ENCODE peak calls at places on chromosomes 2 and 18, in ten cellular contexts. One of them, this sample, is unnamed.
A peak's percentile ranks its signal among the peaks of the same experiment; 100 is the strongest.

GRCh38 chr2:27353762-27354596 is 2.6 kb downstream of the GTF3C2 start:
- DNase-seq in A172: no peak
- DNase-seq in Kasumi-1: no peak
- DNase-seq in A549: no peak
- DNase-seq in HEK293T: no peak
- DNase-seq in skeletal muscle cell: peak; percentile 7
- DNase-seq in mesenchymal stem cell: peak; percentile 77
- DNase-seq in cardiac muscle cell: peak; percentile 32
- DNase-seq in hypothalamus: no peak
- DNase-seq in memory B cell: no peak
- DNase-seq in this sample: peak; percentile 37

GRCh38 chr18:13516855-13517254 is 209.5 kb downstream of the FAM210A start:
- DNase-seq in A549: no peak
- DNase-seq in memory B cell: no peak
- DNase-seq in cardiac muscle cell: no peak
- DNase-seq in HEK293T: no peak
- DNase-seq in Kasumi-1: no peak
- DNase-seq in skeletal muscle cell: no peak
- DNase-seq in hypothalamus: no peak
- DNase-seq in A172: no peak
- DNase-seq in mesenchymal stem cell: no peak
- DNase-seq in this sample: no peak

GRCh38 chr2:238285653-238286082 is 2.7 kb downstream of the PER2 start:
- DNase-seq in mesenchymal stem cell: peak; percentile 99
- DNase-seq in memory B cell: no peak
- DNase-seq in Kasumi-1: no peak
- DNase-seq in HEK293T: peak; percentile 27
- DNase-seq in cardiac muscle cell: peak; percentile 95
- DNase-seq in A172: no peak
- DNase-seq in hypothalamus: peak; percentile 56
- DNase-seq in A549: peak; percentile 96
- DNase-seq in skeletal muscle cell: peak; percentile 81
- DNase-seq in this sample: peak; percentile 97

GRCh38 chr2:221245045-221245444 is 327.1 kb downstream of the EPHA4 start:
- DNase-seq in A172: no peak
- DNase-seq in mesenchymal stem cell: no peak
- DNase-seq in A549: no peak
- DNase-seq in skeletal muscle cell: no peak
- DNase-seq in hypothalamus: no peak
- DNase-seq in cardiac muscle cell: no peak
- DNase-seq in memory B cell: no peak
- DNase-seq in Kasumi-1: no peak
- DNase-seq in HEK293T: no peak
- DNase-seq in this sample: no peak

GRCh38 chr2:126793885-126794613 is 104.6 kb upstream of the TEX51 start:
- DNase-seq in memory B cell: no peak
- DNase-seq in HEK293T: no peak
- DNase-seq in A172: no peak
- DNase-seq in hypothalamus: no peak
- DNase-seq in Kasumi-1: no peak
- DNase-seq in mesenchymal stem cell: no peak
- DNase-seq in A549: no peak
- DNase-seq in skeletal muscle cell: no peak
- DNase-seq in cardiac muscle cell: no peak
- DNase-seq in this sample: no peak

GRCh38 chr2:202717598-202718310 is 83.0 kb downstream of the FAM117B start:
- DNase-seq in A172: no peak
- DNase-seq in hypothalamus: no peak
- DNase-seq in skeletal muscle cell: no peak
- DNase-seq in Kasumi-1: no peak
- DNase-seq in memory B cell: no peak
- DNase-seq in A549: no peak
- DNase-seq in HEK293T: no peak
- DNase-seq in cardiac muscle cell: no peak
- DNase-seq in mesenchymal stem cell: no peak
- DNase-seq in this sample: no peak

GRCh38 chr2:178152033-178152432 is 39.8 kb downstream of the RBM45 start:
- DNase-seq in A172: no peak
- DNase-seq in A549: peak; percentile 9
- DNase-seq in hypothalamus: no peak
- DNase-seq in HEK293T: no peak
- DNase-seq in mesenchymal stem cell: peak; percentile 89
- DNase-seq in skeletal muscle cell: no peak
- DNase-seq in Kasumi-1: no peak
- DNase-seq in memory B cell: no peak
- DNase-seq in cardiac muscle cell: peak; percentile 15
- DNase-seq in this sample: no peak

GRCh38 chr18:79915161-79916127 is 36.0 kb downstream of the SLC66A2 start:
- DNase-seq in A172: no peak
- DNase-seq in memory B cell: no peak
- DNase-seq in cardiac muscle cell: no peak
- DNase-seq in skeletal muscle cell: no peak
- DNase-seq in mesenchymal stem cell: no peak
- DNase-seq in Kasumi-1: no peak
- DNase-seq in hypothalamus: no peak
- DNase-seq in A549: no peak
- DNase-seq in HEK293T: no peak
- DNase-seq in this sample: no peak

GRCh38 chr2:227615181-227615580 is 541 bp upstream of the SCYGR3 start:
- DNase-seq in cardiac muscle cell: no peak
- DNase-seq in A549: no peak
- DNase-seq in memory B cell: no peak
- DNase-seq in Kasumi-1: no peak
- DNase-seq in skeletal muscle cell: no peak
- DNase-seq in HEK293T: no peak
- DNase-seq in A172: no peak
- DNase-seq in hypothalamus: no peak
- DNase-seq in mesenchymal stem cell: no peak
- DNase-seq in this sample: no peak

GRCh38 chr2:56473524-56473923 is 289.7 kb downstream of the CCDC85A start:
- DNase-seq in A549: no peak
- DNase-seq in Kasumi-1: no peak
- DNase-seq in skeletal muscle cell: no peak
- DNase-seq in mesenchymal stem cell: peak; percentile 22
- DNase-seq in A172: no peak
- DNase-seq in cardiac muscle cell: no peak
- DNase-seq in HEK293T: no peak
- DNase-seq in memory B cell: no peak
- DNase-seq in hypothalamus: no peak
- DNase-seq in this sample: no peak

GRCh38 chr18:48835119-48835518 is 115.6 kb downstream of the SMAD7 start:
- DNase-seq in memory B cell: no peak
- DNase-seq in A549: no peak
- DNase-seq in HEK293T: no peak
- DNase-seq in cardiac muscle cell: no peak
- DNase-seq in mesenchymal stem cell: no peak
- DNase-seq in skeletal muscle cell: no peak
- DNase-seq in Kasumi-1: no peak
- DNase-seq in A172: no peak
- DNase-seq in hypothalamus: no peak
- DNase-seq in this sample: no peak

GRCh38 chr18:77520767-77521166 is 271.1 kb downstream of the GALR1 start:
- DNase-seq in A549: no peak
- DNase-seq in mesenchymal stem cell: no peak
- DNase-seq in Kasumi-1: no peak
- DNase-seq in memory B cell: no peak
- DNase-seq in HEK293T: no peak
- DNase-seq in cardiac muscle cell: no peak
- DNase-seq in A172: no peak
- DNase-seq in skeletal muscle cell: no peak
- DNase-seq in hypothalamus: no peak
- DNase-seq in this sample: no peak

GRCh38 chr2:240701736-240702639 is 10.3 kb downstream of the AQP12A start:
- DNase-seq in cardiac muscle cell: no peak
- DNase-seq in skeletal muscle cell: no peak
- DNase-seq in hypothalamus: no peak
- DNase-seq in A549: no peak
- DNase-seq in A172: no peak
- DNase-seq in mesenchymal stem cell: no peak
- DNase-seq in memory B cell: no peak
- DNase-seq in HEK293T: no peak
- DNase-seq in Kasumi-1: no peak
- DNase-seq in this sample: no peak

GRCh38 chr2:237199082-237199481 is 113.4 kb downstream of the COPS8 start:
- DNase-seq in Kasumi-1: no peak
- DNase-seq in hypothalamus: no peak
- DNase-seq in memory B cell: no peak
- DNase-seq in mesenchymal stem cell: peak; percentile 45
- DNase-seq in HEK293T: no peak
- DNase-seq in cardiac muscle cell: no peak
- DNase-seq in A549: no peak
- DNase-seq in skeletal muscle cell: no peak
- DNase-seq in A172: no peak
- DNase-seq in this sample: no peak

GRCh38 chr2:37730037-37730813 is 58.8 kb upstream of the CDC42EP3 start:
- DNase-seq in memory B cell: no peak
- DNase-seq in mesenchymal stem cell: no peak
- DNase-seq in cardiac muscle cell: no peak
- DNase-seq in skeletal muscle cell: no peak
- DNase-seq in A172: no peak
- DNase-seq in hypothalamus: no peak
- DNase-seq in HEK293T: no peak
- DNase-seq in A549: no peak
- DNase-seq in Kasumi-1: no peak
- DNase-seq in this sample: no peak

GRCh38 chr2:160429248-160430000 is 64.2 kb downstream of the RBMS1 start:
- DNase-seq in cardiac muscle cell: peak; percentile 81
- DNase-seq in A549: peak; percentile 69
- DNase-seq in Kasumi-1: peak; percentile 93
- DNase-seq in skeletal muscle cell: no peak
- DNase-seq in mesenchymal stem cell: peak; percentile 71
- DNase-seq in HEK293T: no peak
- DNase-seq in memory B cell: peak; percentile 38
- DNase-seq in A172: peak; percentile 68
- DNase-seq in hypothalamus: no peak
- DNase-seq in this sample: no peak

GRCh38 chr2:236712304-236712703 is 142.7 kb downstream of the ACKR3 start:
- DNase-seq in A172: peak; percentile 60
- DNase-seq in Kasumi-1: no peak
- DNase-seq in HEK293T: no peak
- DNase-seq in skeletal muscle cell: no peak
- DNase-seq in mesenchymal stem cell: peak; percentile 52
- DNase-seq in cardiac muscle cell: peak; percentile 32
- DNase-seq in A549: peak; percentile 16
- DNase-seq in memory B cell: no peak
- DNase-seq in hypothalamus: no peak
- DNase-seq in this sample: peak; percentile 40

GRCh38 chr2:26049641-26050040 is 15.8 kb downstream of the RAB10 start:
- DNase-seq in memory B cell: no peak
- DNase-seq in A172: no peak
- DNase-seq in A549: no peak
- DNase-seq in HEK293T: no peak
- DNase-seq in skeletal muscle cell: no peak
- DNase-seq in cardiac muscle cell: no peak
- DNase-seq in mesenchymal stem cell: no peak
- DNase-seq in Kasumi-1: no peak
- DNase-seq in hypothalamus: no peak
- DNase-seq in this sample: no peak

GRCh38 chr2:96940991-96941775 is 45.2 kb downstream of the FAM178B start:
- DNase-seq in cardiac muscle cell: no peak
- DNase-seq in mesenchymal stem cell: no peak
- DNase-seq in HEK293T: no peak
- DNase-seq in A549: no peak
- DNase-seq in skeletal muscle cell: no peak
- DNase-seq in memory B cell: no peak
- DNase-seq in A172: no peak
- DNase-seq in hypothalamus: no peak
- DNase-seq in Kasumi-1: no peak
- DNase-seq in this sample: no peak

GRCh38 chr2:154433010-154433409 is 265.5 kb upstream of the KCNJ3 start:
- DNase-seq in mesenchymal stem cell: no peak
- DNase-seq in HEK293T: no peak
- DNase-seq in Kasumi-1: no peak
- DNase-seq in A172: peak; percentile 3
- DNase-seq in skeletal muscle cell: no peak
- DNase-seq in A549: no peak
- DNase-seq in hypothalamus: no peak
- DNase-seq in cardiac muscle cell: no peak
- DNase-seq in memory B cell: no peak
- DNase-seq in this sample: no peak

GRCh38 chr2:239942090-239942489 is 83.1 kb downstream of the NDUFA10 start:
- DNase-seq in memory B cell: no peak
- DNase-seq in cardiac muscle cell: no peak
- DNase-seq in hypothalamus: no peak
- DNase-seq in HEK293T: no peak
- DNase-seq in A549: no peak
- DNase-seq in mesenchymal stem cell: no peak
- DNase-seq in Kasumi-1: no peak
- DNase-seq in skeletal muscle cell: no peak
- DNase-seq in A172: no peak
- DNase-seq in this sample: no peak

GRCh38 chr2:150410809-150411208 is 76.7 kb downstream of the RND3 start:
- DNase-seq in HEK293T: no peak
- DNase-seq in mesenchymal stem cell: peak; percentile 18
- DNase-seq in memory B cell: no peak
- DNase-seq in cardiac muscle cell: peak; percentile 72
- DNase-seq in skeletal muscle cell: peak; percentile 71
- DNase-seq in Kasumi-1: no peak
- DNase-seq in hypothalamus: no peak
- DNase-seq in A172: peak; percentile 89
- DNase-seq in A549: peak; percentile 35
- DNase-seq in this sample: no peak

GRCh38 chr2:203501870-203502269 is 33.2 kb downstream of the RAPH1 start:
- DNase-seq in HEK293T: no peak
- DNase-seq in skeletal muscle cell: no peak
- DNase-seq in A549: no peak
- DNase-seq in mesenchymal stem cell: no peak
- DNase-seq in A172: no peak
- DNase-seq in cardiac muscle cell: no peak
- DNase-seq in Kasumi-1: no peak
- DNase-seq in memory B cell: no peak
- DNase-seq in hypothalamus: no peak
- DNase-seq in this sample: no peak

GRCh38 chr18:21809725-21810124 is 69.1 kb downstream of the MIB1 start:
- DNase-seq in hypothalamus: no peak
- DNase-seq in Kasumi-1: no peak
- DNase-seq in A549: no peak
- DNase-seq in cardiac muscle cell: no peak
- DNase-seq in mesenchymal stem cell: no peak
- DNase-seq in memory B cell: no peak
- DNase-seq in skeletal muscle cell: no peak
- DNase-seq in HEK293T: no peak
- DNase-seq in A172: no peak
- DNase-seq in this sample: no peak

GRCh38 chr2:30147196-30147714 is 448 bp downstream of the YPEL5 start:
- DNase-seq in Kasumi-1: no peak
- DNase-seq in memory B cell: no peak
- DNase-seq in skeletal muscle cell: no peak
- DNase-seq in HEK293T: no peak
- DNase-seq in mesenchymal stem cell: no peak
- DNase-seq in hypothalamus: no peak
- DNase-seq in A549: no peak
- DNase-seq in A172: no peak
- DNase-seq in cardiac muscle cell: no peak
- DNase-seq in this sample: peak; percentile 6

GRCh38 chr2:106124787-106125549 is 69.1 kb downstream of the UXS1 start:
- DNase-seq in mesenchymal stem cell: no peak
- DNase-seq in memory B cell: no peak
- DNase-seq in HEK293T: no peak
- DNase-seq in hypothalamus: no peak
- DNase-seq in skeletal muscle cell: no peak
- DNase-seq in A172: no peak
- DNase-seq in Kasumi-1: no peak
- DNase-seq in A549: no peak
- DNase-seq in cardiac muscle cell: no peak
- DNase-seq in this sample: no peak

GRCh38 chr2:202147775-202148174 is 74.7 kb downstream of the KIAA2012 start:
- DNase-seq in hypothalamus: no peak
- DNase-seq in HEK293T: no peak
- DNase-seq in mesenchymal stem cell: peak; percentile 24
- DNase-seq in memory B cell: no peak
- DNase-seq in skeletal muscle cell: no peak
- DNase-seq in A549: no peak
- DNase-seq in cardiac muscle cell: peak; percentile 58
- DNase-seq in A172: no peak
- DNase-seq in Kasumi-1: no peak
- DNase-seq in this sample: peak; percentile 37

GRCh38 chr18:55236150-55236931 is 277.1 kb upstream of the CCDC68 start:
- DNase-seq in HEK293T: no peak
- DNase-seq in A549: no peak
- DNase-seq in memory B cell: no peak
- DNase-seq in Kasumi-1: peak; percentile 50
- DNase-seq in A172: no peak
- DNase-seq in hypothalamus: no peak
- DNase-seq in mesenchymal stem cell: peak; percentile 46
- DNase-seq in cardiac muscle cell: peak; percentile 82
- DNase-seq in skeletal muscle cell: peak; percentile 55
- DNase-seq in this sample: peak; percentile 49